ENCODE peak calls at places on chromosomes 11 and 22, in four cellular contexts. I is fibroblast of lung, G is AG09309, J is DND-41. C is an unnamed sample.

GRCh38 chr11:73205666-73206343 is 12.3 kb upstream of the P2RY2 start:
- DNase-seq in I (peak; percentile 15), G (no peak), J (no peak), C (no peak)

GRCh38 chr11:20156280-20156875 is 3.9 kb downstream of the DBX1 start:
- DNase-seq in I (no peak), G (no peak), J (no peak), C (peak; percentile 21)

GRCh38 chr22:18104566-18104965 is 6.0 kb upstream of the TUBA8 start:
- DNase-seq in I (peak; percentile 11), G (no peak), J (no peak), C (no peak)

GRCh38 chr11:27847496-27847895 is 147.2 kb upstream of the BDNF start:
- DNase-seq in I (no peak), G (no peak), J (no peak), C (no peak)

GRCh38 chr11:76787911-76788596 is 4.9 kb downstream of the TSKU start:
- DNase-seq in I (peak; percentile 57), G (no peak), J (no peak), C (no peak)

GRCh38 chr11:100910808-100911207 is 218.8 kb downstream of the PGR start:
- DNase-seq in I (no peak), G (no peak), J (no peak), C (no peak)

GRCh38 chr11:134514354-134514951 is 102.4 kb upstream of the B3GAT1 start:
- DNase-seq in I (no peak), G (no peak), J (no peak), C (no peak)

GRCh38 chr22:26045855-26046254 is 123.4 kb upstream of the SEZ6L start:
- DNase-seq in I (no peak), G (no peak), J (no peak), C (no peak)

GRCh38 chr11:67273260-67273990 is 7.2 kb downstream of the GRK2 start:
- DNase-seq in I (no peak), G (no peak), J (no peak), C (no peak)

GRCh38 chr22:20463324-20464095 is 25.9 kb upstream of the SCARF2 start:
- DNase-seq in I (no peak), G (no peak), J (peak; percentile 27), C (peak; percentile 11)

GRCh38 chr11:59918987-59919589 is 19.1 kb upstream of the OOSP1 start:
- DNase-seq in I (no peak), G (no peak), J (peak; percentile 33), C (no peak)

GRCh38 chr11:126840201-126840886 is 160.2 kb downstream of the KIRREL3 start:
- DNase-seq in I (no peak), G (peak; percentile 52), J (no peak), C (no peak)

GRCh38 chr11:66268953-66269906 is 791 bp downstream of the RAB1B start:
- DNase-seq in I (peak; percentile 25), G (no peak), J (no peak), C (no peak)

GRCh38 chr11:46952553-46952952 is 16.0 kb downstream of the CSTPP1 start:
- DNase-seq in I (no peak), G (no peak), J (no peak), C (no peak)

GRCh38 chr11:70810131-70810530 is 411.8 kb downstream of the CTTN start:
- DNase-seq in I (no peak), G (no peak), J (no peak), C (no peak)

GRCh38 chr11:130121430-130121978 is 38.1 kb upstream of the ST14 start:
- DNase-seq in I (peak; percentile 79), G (no peak), J (no peak), C (no peak)

GRCh38 chr11:130118636-130119387 is 40.8 kb upstream of the ST14 start:
- DNase-seq in I (no peak), G (no peak), J (peak; percentile 74), C (no peak)

GRCh38 chr11:130120045-130120444 is 39.5 kb upstream of the ST14 start:
- DNase-seq in I (no peak), G (no peak), J (no peak), C (no peak)

GRCh38 chr11:130115218-130115617 is 44.4 kb upstream of the ST14 start:
- DNase-seq in I (peak; percentile 35), G (no peak), J (no peak), C (no peak)

GRCh38 chr11:130118165-130118564 is 41.4 kb upstream of the ST14 start:
- DNase-seq in I (no peak), G (no peak), J (no peak), C (no peak)
- H3K4me3 ChIP-seq in I (no peak overlapping the region), G (no peak overlapping the region), J (no peak overlapping the region), C (no peak overlapping the region)

GRCh38 chr11:68312780-68313573 is 586 bp downstream of the LRP5 start:
- DNase-seq in I (no peak), G (no peak), J (no peak), C (peak; percentile 35)
- H3K4me3 ChIP-seq in I (peak overlapping the region; percentile 62), G (peak overlapping the region; percentile 57), J (peak overlapping the region; percentile 44), C (peak overlapping the region; percentile 26)

GRCh38 chr22:37189011-37189466 is 992 bp upstream of the C1QTNF6 start:
- DNase-seq in I (no peak), G (no peak), J (no peak), C (no peak)
- H3K4me3 ChIP-seq in I (no peak overlapping the region), G (no peak overlapping the region), J (no peak overlapping the region), C (peak overlapping the region; percentile 49)

DNA sequence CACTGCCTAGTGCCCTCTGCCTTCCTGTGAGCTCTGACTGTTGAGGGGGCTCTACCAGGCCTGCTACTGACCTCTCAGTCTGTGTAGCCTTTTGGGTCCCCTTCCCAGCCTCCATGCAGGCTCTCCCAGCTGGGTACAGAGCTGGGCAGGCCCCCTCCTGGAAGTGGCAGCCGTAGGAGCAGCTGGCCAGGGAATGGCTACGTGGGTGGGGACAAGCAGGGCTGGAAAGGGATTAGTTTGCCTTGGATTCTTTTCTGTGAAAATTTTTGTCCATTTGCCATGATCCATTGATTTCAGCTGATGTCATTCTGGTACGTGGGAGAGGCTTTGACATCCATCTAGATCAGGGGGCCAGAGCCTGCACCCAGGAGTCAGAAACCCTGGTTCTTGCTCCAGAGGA is 23.9 kb upstream of the NECTIN1 start:
- DNase-seq in I (no peak), G (no peak), J (no peak), C (no peak)
- H3K4me3 ChIP-seq in I (no peak overlapping the region), G (no peak overlapping the region), J (no peak overlapping the region), C (no peak overlapping the region)

GRCh38 chr22:29308148-29308790 is 1.8 kb downstream of the GAS2L1 start:
- DNase-seq in I (no peak), G (no peak), J (no peak), C (no peak)
- H3K4me3 ChIP-seq in I (peak overlapping the region; percentile 89), G (peak overlapping the region; percentile 96), J (no peak overlapping the region), C (no peak overlapping the region)

DNA sequence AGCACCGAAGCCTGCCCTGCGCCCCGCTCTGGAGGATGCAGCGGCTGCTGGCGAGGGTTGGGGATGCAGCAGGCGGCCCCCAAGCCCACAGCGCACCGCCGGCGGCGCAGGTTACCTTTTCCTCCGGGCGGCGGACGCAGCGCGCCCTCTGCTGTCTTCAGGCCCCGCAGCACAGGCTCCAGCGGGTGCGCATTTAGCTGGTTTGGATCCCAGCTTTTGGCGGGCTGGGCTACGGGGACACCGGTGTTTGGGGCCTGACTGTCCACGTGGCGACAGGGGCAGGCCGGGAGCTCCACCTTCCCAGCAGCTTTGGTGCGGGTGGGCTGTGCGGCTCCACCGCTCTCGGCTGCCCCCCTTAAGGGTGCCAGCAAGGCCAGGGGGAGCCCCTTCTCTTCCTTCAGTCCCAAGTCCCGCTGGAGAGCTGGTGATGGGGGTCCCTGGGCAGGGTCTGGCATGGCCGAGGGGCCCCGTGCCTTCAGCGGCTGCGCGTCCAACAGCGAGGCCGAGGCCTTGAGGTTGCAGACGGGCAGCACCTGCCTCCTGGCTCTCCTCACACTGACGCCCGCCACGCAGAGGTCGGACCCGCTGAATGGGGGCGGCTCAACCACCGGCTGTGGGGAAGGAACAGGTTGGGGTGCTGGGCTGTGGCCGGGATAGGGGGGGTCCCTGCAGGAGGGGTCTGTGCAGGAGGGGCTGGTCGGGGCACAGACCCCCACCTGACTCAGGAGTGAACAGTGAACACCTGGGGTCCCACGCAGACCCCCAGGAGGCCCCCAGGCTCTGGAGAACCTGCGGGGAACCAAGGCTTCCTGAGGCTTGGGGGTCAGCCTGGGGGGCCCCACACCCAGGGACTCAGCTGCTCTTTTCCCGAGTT is 18.0 kb upstream of the IL17REL start:
- DNase-seq in I (peak; percentile 59), G (no peak), J (peak; percentile 40), C (peak; percentile 88)
- H3K4me3 ChIP-seq in I (no peak overlapping the region), G (no peak overlapping the region), J (no peak overlapping the region), C (no peak overlapping the region)

GRCh38 chr22:37559521-37559900 is 769 bp upstream of the CDC42EP1 start:
- DNase-seq in I (no peak), G (no peak), J (no peak), C (no peak)
- H3K4me3 ChIP-seq in I (peak overlapping the region; percentile 56), G (peak overlapping the region; percentile 29), J (no peak overlapping the region), C (no peak overlapping the region)

GRCh38 chr11:115502636-115503082 is 1.6 kb downstream of the CADM1 start:
- DNase-seq in I (no peak), G (no peak), J (no peak), C (no peak)
- H3K4me3 ChIP-seq in I (peak overlapping the region; percentile 81), G (peak overlapping the region; percentile 69), J (no peak overlapping the region), C (peak overlapping the region; percentile 43)